ENCODE peak calls at places on chromosomes 16 and 17, in seven cellular contexts. V, I, U, N, T, H and M are unnamed samples.

GRCh38 chr16:13594798-13595197 is 325.2 kb upstream of the ERCC4 start:
- DNase-seq in V (no peak), I (no peak), U (no peak), N (no peak), T (no peak), H (no peak), M (no peak)

GRCh38 chr16:50079741-50080140 is 14.0 kb downstream of the HEATR3 start:
- DNase-seq in V (no peak), I (no peak), U (no peak), N (no peak), T (no peak), H (no peak), M (no peak)

GRCh38 chr17:10879110-10879509 is 41.2 kb upstream of the PIRT start:
- DNase-seq in V (peak; percentile 20), I (no peak), U (no peak), N (no peak), T (no peak), H (peak; percentile 50), M (no peak)

GRCh38 chr17:79997004-79997673 is 38.5 kb downstream of the TBC1D16 start:
- DNase-seq in V (no peak), I (no peak), U (peak; percentile 92), N (no peak), T (no peak), H (no peak), M (peak; percentile 18)

GRCh38 chr16:21262779-21263639 is 15.1 kb downstream of the CRYM start:
- DNase-seq in V (no peak), I (no peak), U (no peak), N (no peak), T (no peak), H (no peak), M (no peak)

GRCh38 chr16:22638393-22639206 is 127.9 kb downstream of the NPIPB5 start:
- DNase-seq in V (no peak), I (no peak), U (no peak), N (no peak), T (no peak), H (no peak), M (no peak)

GRCh38 chr16:31874354-31875111 is 926 bp downstream of the ZNF267 start:
- DNase-seq in V (no peak), I (no peak), U (no peak), N (peak; percentile 62), T (peak; percentile 55), H (no peak), M (no peak)

GRCh38 chr17:17433260-17433659 is 43.5 kb upstream of the MED9 start:
- DNase-seq in V (no peak), I (no peak), U (no peak), N (no peak), T (peak; percentile 72), H (no peak), M (no peak)

GRCh38 chr16:30010817-30011504 is at the start of gene DOC2A:
- DNase-seq in V (no peak), I (no peak), U (peak; percentile 74), N (no peak), T (no peak), H (no peak), M (no peak)

GRCh38 chr16:371729-372521 is 1.6 kb upstream of the MRPL28 start:
- DNase-seq in V (no peak), I (peak; percentile 66), U (peak; percentile 80), N (no peak), T (no peak), H (no peak), M (no peak)

GRCh38 chr16:10740845-10741208 is 2.8 kb upstream of the NUBP1 start:
- DNase-seq in V (no peak), I (no peak), U (no peak), N (no peak), T (no peak), H (peak; percentile 2), M (no peak)

GRCh38 chr16:10740000-10740844 is 3.4 kb upstream of the NUBP1 start:
- DNase-seq in V (no peak), I (no peak), U (no peak), N (no peak), T (no peak), H (peak; percentile 24), M (no peak)

GRCh38 chr16:10736926-10737625 is 6.6 kb upstream of the NUBP1 start:
- DNase-seq in V (peak; percentile 68), I (no peak), U (no peak), N (peak; percentile 67), T (peak; percentile 61), H (peak; percentile 61), M (no peak)

GRCh38 chr16:10741844-10742243 is 1.8 kb upstream of the NUBP1 start:
- DNase-seq in V (peak; percentile 77), I (peak; percentile 82), U (no peak), N (no peak), T (peak; percentile 36), H (peak; percentile 61), M (no peak)

GRCh38 chr16:10738231-10739077 is 5.2 kb upstream of the NUBP1 start:
- DNase-seq in V (peak; percentile 86), I (peak; percentile 86), U (peak; percentile 79), N (peak; percentile 24), T (peak; percentile 78), H (peak; percentile 48), M (no peak)
- H3K27ac ChIP-seq in V (peak overlapping the region; percentile 91), I (peak overlapping the region; percentile 90), U (peak overlapping the region; percentile 84), N (peak overlapping the region; percentile 53), T (peak overlapping the region; percentile 40), H (peak overlapping the region; percentile 83), M (peak overlapping the region; percentile 69)

GRCh38 chr16:58127634-58128033 is 1.5 kb downstream of the CFAP20 start:
- DNase-seq in V (no peak), I (no peak), U (no peak), N (peak; percentile 15), T (no peak), H (no peak), M (no peak)
- TF ChIP-seq CTCF in V (no peak), I (no peak), U (no peak), N (peak; percentile 13), T (peak; percentile 9), H (no peak), M (peak; percentile 12)

GRCh38 chr16:81456523-81457325 is 12.1 kb downstream of the CMIP start:
- DNase-seq in V (no peak), I (no peak), U (no peak), N (no peak), T (no peak), H (peak; percentile 44), M (no peak)
- TF ChIP-seq POLR2A in V (no peak), I (no peak), U (no peak), N (no peak), T (no peak), H (no peak), M (no peak)

GRCh38 chr17:65530158-65530984 is 31.1 kb downstream of the AXIN2 start:
- DNase-seq in V (no peak), I (no peak), U (peak; percentile 68), N (no peak), T (no peak), H (no peak), M (no peak)

GRCh38 chr17:65527381-65527780 is 34.1 kb downstream of the AXIN2 start:
- DNase-seq in V (no peak), I (no peak), U (peak; percentile 43), N (no peak), T (no peak), H (no peak), M (no peak)

GRCh38 chr17:65529040-65529633 is 32.3 kb downstream of the AXIN2 start:
- DNase-seq in V (no peak), I (no peak), U (peak; percentile 51), N (no peak), T (no peak), H (no peak), M (no peak)

GRCh38 chr17:65529761-65530157 is 31.7 kb downstream of the AXIN2 start:
- DNase-seq in V (no peak), I (no peak), U (peak; percentile 54), N (no peak), T (no peak), H (no peak), M (no peak)

GRCh38 chr17:65527857-65528591 is 33.4 kb downstream of the AXIN2 start:
- DNase-seq in V (no peak), I (no peak), U (peak; percentile 51), N (no peak), T (no peak), H (no peak), M (no peak)
- H3K27ac ChIP-seq in V (no peak overlapping the region), I (no peak overlapping the region), U (no peak overlapping the region), N (no peak overlapping the region), T (no peak overlapping the region), H (no peak overlapping the region), M (no peak overlapping the region)